ENCODE peak calls at places on chromosomes 16 and 17, in nine cellular contexts. B is lower leg skin; S is testis; V is cardiac muscle cell; F is uterus; G is AG09309; L is CD8-positive, alpha-beta T cell; X is heart right ventricle; Z is endodermal cell. Q is an unnamed sample.

GRCh38 chr17:39164675-39165143 is 1.3 kb downstream of the ARL5C start:
- DNase-seq in X (peak), S (peak), V (peak), F (peak), Z (peak), G (peak), B (peak), L (peak), Q (peak)

GRCh38 chr16:11669380-11670146 is 1.3 kb downstream of the SNN start:
- DNase-seq in G (no peak), Z (peak), X (peak), B (peak), V (no peak), S (no peak), L (no peak), F (peak), Q (peak)

GRCh38 chr16:56882077-56882476 is 17.1 kb downstream of the SLC12A3 start:
- DNase-seq in F (no peak), X (no peak), G (no peak), V (no peak), S (no peak), L (no peak), B (no peak), Z (no peak), Q (no peak)

GRCh38 chr17:79003661-79004411 is 5.7 kb downstream of the CANT1 start:
- DNase-seq in B (peak), S (peak), V (no peak), Z (peak), F (peak), X (no peak), G (no peak), L (no peak), Q (no peak)

GRCh38 chr16:31471875-31472558 is at the start of gene TGFB1I1:
- DNase-seq in Z (peak), B (peak), V (peak), G (no peak), F (peak), S (peak), X (peak), L (no peak), Q (peak)

GRCh38 chr16:51416921-51417320 is 265.9 kb upstream of the SALL1 start:
- DNase-seq in G (no peak), S (no peak), Z (no peak), B (no peak), X (no peak), F (no peak), L (no peak), V (no peak), Q (peak)

GRCh38 chr17:67441052-67441738 is 64.1 kb downstream of the PITPNC1 start:
- DNase-seq in L (peak), S (no peak), Z (peak), B (peak), V (no peak), G (no peak), F (peak), X (no peak), Q (peak)

GRCh38 chr16:48384305-48384981 is 770 bp downstream of the SIAH1 start:
- DNase-seq in V (peak), Z (peak), F (peak), L (no peak), B (peak), X (peak), S (peak), G (no peak), Q (peak)

GRCh38 chr16:69093974-69094373 is 11.5 kb upstream of the HAS3 start:
- DNase-seq in X (no peak), G (no peak), Z (no peak), L (no peak), F (no peak), B (no peak), S (no peak), V (no peak), Q (no peak)

GRCh38 chr17:910503-911194 is 68.9 kb downstream of the NXN start:
- DNase-seq in S (no peak), B (no peak), F (no peak), Z (no peak), V (no peak), G (no peak), X (no peak), L (no peak), Q (no peak)

GRCh38 chr17:29677139-29677834 is 54.6 kb upstream of the CORO6 start:
- DNase-seq in F (peak), S (peak), Z (no peak), X (no peak), V (no peak), G (no peak), B (no peak), L (no peak), Q (peak)

GRCh38 chr17:2084766-2085647 is 30.1 kb downstream of the HIC1 start:
- DNase-seq in X (peak), Z (no peak), B (peak), S (peak), V (no peak), F (peak), L (no peak), G (peak), Q (peak)

GRCh38 chr17:82645516-82645915 is 2.7 kb downstream of the WDR45B start:
- DNase-seq in V (no peak), S (no peak), Z (no peak), F (no peak), L (no peak), G (no peak), X (no peak), B (no peak), Q (no peak)

GRCh38 chr17:27778193-27778592 is 22.1 kb downstream of the NOS2 start:
- DNase-seq in V (no peak), Z (no peak), F (no peak), L (no peak), G (peak), B (no peak), X (no peak), S (no peak), Q (peak)

GRCh38 chr17:81527591-81528383 is at the start of gene FSCN2:
- DNase-seq in V (no peak), Z (no peak), G (no peak), S (no peak), L (peak), B (no peak), F (no peak), X (peak), Q (no peak)

GRCh38 chr16:20944861-20945390 is 44.4 kb downstream of the LYRM1 start:
- DNase-seq in F (no peak), Z (peak), G (no peak), V (no peak), B (no peak), S (no peak), L (peak), X (no peak), Q (peak)

GRCh38 chr17:57481901-57482300 is 225.6 kb downstream of the MSI2 start:
- DNase-seq in B (no peak), Z (no peak), V (no peak), L (no peak), F (peak), S (peak), X (no peak), G (peak), Q (peak)

GRCh38 chr16:15403392-15403995 is 7.9 kb downstream of the MPV17L start:
- DNase-seq in S (no peak), Z (no peak), F (no peak), L (no peak), G (no peak), X (no peak), B (peak), V (no peak), Q (peak)

GRCh38 chr17:75440738-75441448 is 15.5 kb upstream of the TMEM94 start:
- DNase-seq in L (no peak), S (no peak), Z (no peak), V (no peak), B (no peak), F (no peak), X (no peak), G (no peak), Q (peak)

GRCh38 chr17:82528484-82529265 is 9.1 kb downstream of the FOXK2 start:
- DNase-seq in V (no peak), Z (peak), G (no peak), F (no peak), S (peak), B (no peak), X (peak), L (no peak), Q (peak)

GRCh38 chr17:66675991-66676371 is 158.9 kb upstream of the CACNG5 start:
- DNase-seq in L (no peak), F (peak), X (no peak), S (peak), V (no peak), Z (no peak), G (no peak), B (peak), Q (no peak)

GRCh38 chr17:81461607-81462500 is 50.7 kb downstream of the ACTG1 start:
- DNase-seq in Z (no peak), S (no peak), G (no peak), B (no peak), V (no peak), F (no peak), L (no peak), X (no peak), Q (no peak)

GRCh38 chr16:14487579-14487978 is 142.5 kb downstream of the PARN start:
- DNase-seq in F (no peak), S (no peak), X (no peak), B (no peak), G (no peak), Z (no peak), V (no peak), L (no peak), Q (no peak)

GRCh38 chr16:29808219-29808900 is 2.0 kb downstream of the MAZ start:
- DNase-seq in V (no peak), L (peak), G (no peak), F (peak), Z (no peak), S (no peak), X (no peak), B (no peak), Q (no peak)

GRCh38 chr17:74240637-74241036 is 27.3 kb downstream of the TTYH2 start:
- DNase-seq in F (no peak), L (no peak), G (no peak), X (peak), S (peak), Z (no peak), B (no peak), V (no peak), Q (peak)

GRCh38 chr17:69012895-69013805 is 47.6 kb downstream of the ABCA9 start:
- DNase-seq in G (peak), V (no peak), S (no peak), X (no peak), F (peak), B (no peak), Z (no peak), L (no peak), Q (peak)

GRCh38 chr17:40854175-40854814 is 12.7 kb downstream of the KRT12 start:
- DNase-seq in V (no peak), X (no peak), B (no peak), L (no peak), F (no peak), S (no peak), Z (no peak), G (peak), Q (peak)

GRCh38 chr17:55219939-55220338 is 44.8 kb upstream of the HLF start:
- DNase-seq in Z (no peak), F (no peak), B (no peak), V (no peak), L (no peak), S (no peak), X (no peak), G (no peak), Q (peak)

GRCh38 chr16:87580855-87581261 is 21.4 kb upstream of the JPH3 start:
- DNase-seq in S (no peak), F (no peak), G (peak), V (no peak), L (no peak), Z (no peak), X (no peak), B (no peak), Q (peak)

GRCh38 chr17:75844530-75845057 is 390 bp upstream of the UNC13D start:
- DNase-seq in B (no peak), F (no peak), L (peak), X (no peak), G (no peak), V (no peak), Z (no peak), S (no peak), Q (no peak)

GRCh38 chr16:66375451-66375850 is 9.0 kb downstream of the CDH5 start:
- DNase-seq in V (no peak), X (no peak), L (no peak), F (no peak), S (no peak), Z (no peak), B (no peak), G (no peak), Q (no peak)

GRCh38 chr16:53996961-53997360 is 289.6 kb downstream of the IRX3 start:
- DNase-seq in V (no peak), Z (no peak), L (no peak), G (no peak), F (no peak), S (no peak), B (no peak), X (no peak), Q (no peak)

GRCh38 chr17:31561469-31562412 is 170.3 kb downstream of the RAB11FIP4 start:
- DNase-seq in F (no peak), B (no peak), Z (no peak), V (no peak), X (no peak), S (no peak), G (no peak), L (no peak), Q (peak)

GRCh38 chr17:61749823-61750404 is 113.4 kb downstream of the BRIP1 start:
- DNase-seq in X (no peak), L (no peak), B (no peak), G (no peak), V (no peak), Z (no peak), F (no peak), S (no peak), Q (no peak)

GRCh38 chr17:31048780-31049179 is 46.0 kb upstream of the NF1 start:
- DNase-seq in S (no peak), L (no peak), F (no peak), V (no peak), Z (no peak), G (peak), B (no peak), X (no peak), Q (peak)

DNA sequence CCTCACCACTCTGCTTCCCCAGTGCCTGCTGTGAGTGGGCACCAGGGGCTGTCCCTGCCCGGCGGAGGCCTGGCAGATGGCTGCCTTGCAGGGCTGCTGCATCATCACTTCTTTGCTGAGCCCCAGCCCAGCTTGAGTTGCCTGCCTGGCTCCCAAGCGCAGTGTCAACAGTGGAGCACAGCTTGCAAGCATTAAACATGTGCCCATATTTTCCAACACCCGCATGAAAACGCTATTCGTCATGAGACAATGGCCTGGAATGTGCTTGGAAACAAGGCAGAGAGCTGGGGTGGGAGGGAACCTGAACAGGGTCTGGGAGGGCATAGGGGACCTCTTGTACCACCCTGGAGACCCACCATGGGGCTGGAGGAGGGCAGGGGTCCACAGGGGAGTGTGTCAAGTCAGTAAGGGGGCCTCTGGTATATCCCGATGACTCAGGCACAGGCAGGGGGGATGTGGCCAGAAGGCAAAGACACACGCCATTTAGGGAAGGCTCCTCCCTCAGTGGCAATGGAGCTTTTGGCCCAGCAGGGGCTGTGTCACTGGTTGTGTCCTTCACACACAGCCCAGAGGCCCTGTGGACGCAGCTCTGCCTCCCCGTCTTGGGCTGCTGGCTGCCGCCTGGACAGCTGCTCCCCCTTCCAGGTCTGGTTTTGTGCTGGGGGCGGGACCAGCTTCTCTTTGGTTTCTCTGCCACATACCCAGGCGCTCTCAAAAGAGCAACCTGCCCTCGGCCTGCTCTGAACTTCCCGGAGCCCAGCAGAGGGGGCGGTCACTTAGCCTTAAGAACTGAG is 17.4 kb upstream of the MTSS2 start:
- DNase-seq in L (no peak), B (peak), G (peak), Z (peak), F (peak), V (peak), S (no peak), X (peak), Q (peak)
- TF ChIP-seq CTCF in L (no peak), B (no peak), G (peak), Z (peak), F (peak), V (peak), S (no peak), X (peak), Q (peak)

DNA sequence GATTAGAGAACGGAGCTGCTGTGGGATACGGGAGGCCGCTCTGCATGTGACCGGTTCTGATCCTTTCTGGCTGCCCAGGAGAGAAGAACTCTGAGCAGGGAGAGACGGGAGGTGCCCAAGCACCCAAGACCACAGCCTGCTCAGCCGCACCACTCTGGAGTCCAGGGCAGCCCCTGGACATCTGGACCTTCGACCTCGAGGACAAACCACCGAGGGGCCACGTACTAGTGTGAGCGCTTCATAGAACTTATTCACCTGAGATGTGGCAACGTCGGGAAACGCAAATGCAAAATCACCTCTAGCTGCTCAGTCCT is 5.9 kb downstream of the RNF166 start:
- DNase-seq in G (no peak), V (no peak), L (no peak), B (no peak), Z (no peak), F (no peak), X (no peak), S (no peak), Q (no peak)
- H3K4me3 ChIP-seq in G (no peak), V (no peak), L (peak), B (no peak), Z (no peak), F (no peak), X (no peak), S (no peak), Q (no peak)

DNA sequence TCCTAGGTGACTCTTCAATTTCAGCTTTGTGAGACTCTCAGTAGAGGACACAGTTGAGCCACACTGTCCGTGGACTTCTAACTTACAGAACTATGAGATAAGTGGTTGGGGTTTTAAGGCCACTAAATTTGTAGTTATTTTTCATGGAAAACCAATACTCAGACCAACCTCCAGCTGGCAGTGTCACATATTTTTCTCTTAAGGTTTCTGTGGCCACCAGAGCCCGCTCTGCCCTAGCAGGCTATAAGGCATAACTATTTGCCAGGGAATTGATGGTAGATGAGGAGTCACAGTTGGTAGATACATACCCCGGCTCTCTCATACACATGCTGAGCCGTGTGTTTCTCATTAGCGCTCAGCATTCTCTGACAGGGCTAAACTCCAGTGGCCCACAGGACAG is 336.8 kb upstream of the MON1B start:
- DNase-seq in G (no peak), V (peak), S (no peak), X (no peak), F (no peak), B (no peak), Z (peak), L (no peak), Q (peak)
- TF ChIP-seq CTCF in G (peak), V (peak), S (no peak), X (no peak), F (no peak), B (no peak), Z (peak), L (no peak), Q (peak)

GRCh38 chr17:50944902-50945720 is 79.0 kb upstream of the TOB1 start:
- DNase-seq in G (no peak), F (peak), X (no peak), L (no peak), B (peak), S (no peak), V (no peak), Z (no peak), Q (no peak)
- H3K4me3 ChIP-seq in G (no peak), F (peak), X (peak), L (no peak), B (no peak), S (peak), V (no peak), Z (no peak), Q (no peak)

DNA sequence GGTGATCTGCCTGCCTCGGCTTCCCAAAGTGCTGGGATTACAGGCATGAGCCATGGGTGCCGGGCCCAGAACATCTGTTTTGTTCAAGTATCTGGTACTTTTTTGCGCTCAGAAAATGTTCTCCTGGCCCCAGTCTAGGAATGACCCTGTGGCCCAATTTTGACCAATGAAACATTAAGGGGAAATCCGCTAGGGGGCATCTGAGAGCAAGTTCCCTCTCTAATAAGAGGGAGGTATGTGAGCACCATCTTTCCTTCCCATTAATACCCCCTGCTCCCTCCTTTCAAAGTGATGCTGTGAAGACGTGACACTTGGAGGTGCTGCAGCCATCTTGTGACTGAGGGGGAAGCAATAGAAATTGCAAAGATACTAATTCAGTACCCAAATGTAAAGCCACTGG is 16.5 kb upstream of the CLEC3A start:
- DNase-seq in G (no peak), B (no peak), X (no peak), S (no peak), Z (peak), L (no peak), V (peak), F (no peak), Q (no peak)
- TF ChIP-seq CTCF in G (peak), B (no peak), X (peak), S (no peak), Z (peak), L (no peak), V (no peak), F (no peak), Q (no peak)

GRCh38 chr17:63835167-63835720 is 7.2 kb downstream of the SMARCD2 start:
- DNase-seq in F (no peak), S (no peak), Z (no peak), G (no peak), B (no peak), V (no peak), L (no peak), X (no peak), Q (no peak)
- H3K4me3 ChIP-seq in F (no peak), S (no peak), Z (no peak), G (no peak), B (no peak), V (no peak), L (no peak), X (no peak), Q (no peak)

GRCh38 chr17:17445925-17446665 is 30.7 kb upstream of the MED9 start:
- DNase-seq in V (no peak), F (peak), G (peak), B (no peak), Z (peak), X (no peak), S (no peak), L (no peak), Q (peak)
- TF ChIP-seq CTCF in V (no peak), F (no peak), G (no peak), B (no peak), Z (no peak), X (no peak), S (no peak), L (no peak), Q (no peak)

DNA sequence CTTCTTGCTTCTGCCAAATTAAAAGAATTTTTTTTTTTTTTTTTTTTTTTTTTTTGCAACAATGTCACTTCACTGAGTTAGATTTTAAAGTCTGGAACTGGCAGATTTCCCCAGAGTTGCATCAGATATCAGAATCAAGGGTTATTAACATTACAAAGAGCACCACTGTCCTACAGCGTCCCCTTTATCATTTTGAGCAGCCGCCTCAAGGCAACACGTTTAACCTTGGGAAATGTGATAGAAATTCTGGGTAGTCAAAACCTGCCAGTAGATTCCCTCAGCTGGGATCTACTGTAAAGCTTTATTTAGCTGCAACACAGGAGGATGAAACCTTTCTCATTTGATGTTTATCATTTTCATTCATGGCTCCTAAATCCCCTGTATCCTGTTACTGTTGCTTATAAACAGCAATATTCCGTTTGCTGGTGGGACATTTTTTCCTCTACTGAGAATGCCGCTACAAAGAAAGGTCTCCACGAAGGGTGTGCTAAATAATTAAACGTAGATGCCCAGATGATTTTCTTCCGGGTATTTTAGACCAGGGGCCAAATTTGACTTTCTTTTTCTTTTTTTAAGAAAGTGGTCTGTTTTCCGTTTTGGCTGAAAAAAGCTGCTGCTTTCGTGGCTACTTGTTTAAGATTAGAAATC is 436.1 kb upstream of the GOT2 start:
- DNase-seq in Z (peak), G (no peak), S (peak), F (no peak), L (no peak), B (no peak), X (no peak), V (no peak), Q (no peak)
- H3K4me3 ChIP-seq in Z (no peak), G (no peak), S (no peak), F (no peak), L (no peak), B (no peak), X (no peak), V (no peak), Q (no peak)

Q was measured in cardiac fibroblast.